ENCODE peak calls at places on chromosomes 3 and 15, in nine cellular contexts. Z is AG10803; A is activated T-cell treated with anti-CD3 and anti-CD28 coated beads for 24 hours; K is foreskin keratinocyte; Y is M059J; O is LHCN-M2; J is AG08395; W is NCI-H2081; U is stimulated activated CD4-positive, alpha-beta T cell treated with anti-CD3 and anti-CD28 coated beads, TNF-alpha, amount 100 ng/mL, for 4 hours. C is an unnamed sample.

GRCh38 chr3:115330406-115330805 is 183.3 kb upstream of the ZBTB20 start:
- DNase-seq in W (no peak), Z (peak; percentile 57), U (no peak), O (peak; percentile 72), Y (peak; percentile 73), A (no peak), K (no peak), J (peak; percentile 35), C (peak; percentile 13)

GRCh38 chr15:59691194-59691805 is 2.2 kb upstream of the BNIP2 start:
- DNase-seq in Z (peak; percentile 54), Y (peak; percentile 59), U (peak; percentile 21), O (peak; percentile 47), A (peak; percentile 10), J (peak; percentile 25), W (peak; percentile 28), K (no peak), C (peak; percentile 23)

GRCh38 chr3:148077951-148078350 is 619.8 kb upstream of the AGTR1 start:
- DNase-seq in U (no peak), W (no peak), K (no peak), Z (no peak), J (no peak), Y (no peak), O (no peak), A (no peak), C (no peak)

GRCh38 chr3:8742921-8743605 is 9.5 kb downstream of the CAV3 start:
- DNase-seq in U (no peak), K (no peak), A (no peak), O (peak; percentile 52), Z (peak; percentile 83), W (no peak), Y (peak; percentile 67), J (peak; percentile 69), C (peak; percentile 47)

GRCh38 chr3:190116551-190117067 is 4.1 kb downstream of the P3H2 start:
- DNase-seq in K (peak; percentile 93), J (peak; percentile 41), U (no peak), O (peak; percentile 4), A (no peak), Y (peak; percentile 91), W (no peak), Z (peak; percentile 54), C (peak; percentile 52)

GRCh38 chr3:78091478-78092119 is 1051.7 kb downstream of the ROBO2 start:
- DNase-seq in W (no peak), Z (no peak), U (no peak), O (no peak), J (no peak), A (no peak), Y (no peak), K (no peak), C (peak; percentile 86)

GRCh38 chr3:183122257-183122932 is 23.1 kb upstream of the MCCC1 start:
- DNase-seq in O (peak; percentile 53), U (no peak), Y (peak; percentile 57), Z (peak; percentile 56), A (no peak), K (no peak), J (peak; percentile 71), W (peak; percentile 76), C (peak; percentile 59)

GRCh38 chr15:90001062-90001682 is at the start of gene ZNF710:
- DNase-seq in A (no peak), U (no peak), Y (peak; percentile 60), K (no peak), J (peak; percentile 46), O (peak; percentile 77), W (no peak), Z (peak; percentile 73), C (peak; percentile 86)

GRCh38 chr3:28860307-28860706 is 420.6 kb upstream of the RBMS3 start:
- DNase-seq in Z (peak; percentile 47), U (no peak), W (no peak), Y (no peak), A (no peak), K (no peak), J (peak; percentile 34), O (peak; percentile 85), C (no peak)

GRCh38 chr15:73328986-73329385 is 39.8 kb downstream of the HCN4 start:
- DNase-seq in A (no peak), O (no peak), Y (no peak), U (no peak), W (no peak), Z (no peak), K (no peak), J (no peak), C (no peak)

GRCh38 chr3:25423780-25424179 is 4.3 kb upstream of the RARB start:
- DNase-seq in K (peak; percentile 31), O (peak; percentile 49), Y (peak; percentile 74), Z (peak; percentile 62), A (no peak), J (peak; percentile 70), W (no peak), U (no peak), C (peak; percentile 36)

GRCh38 chr15:92839696-92840095 is 60.4 kb upstream of the CHD2 start:
- DNase-seq in A (no peak), Z (no peak), Y (no peak), J (no peak), U (no peak), O (peak; percentile 60), W (peak; percentile 81), K (no peak), C (no peak)

GRCh38 chr3:119311191-119311925 is 17.2 kb downstream of the ARHGAP31 start:
- DNase-seq in U (no peak), A (no peak), Z (peak; percentile 80), J (peak; percentile 71), O (peak; percentile 82), K (peak; percentile 78), Y (peak; percentile 94), W (no peak), C (peak; percentile 58)

GRCh38 chr3:8777201-8777977 is 8.0 kb upstream of the OXTR start:
- DNase-seq in U (no peak), A (no peak), O (no peak), K (no peak), Y (no peak), Z (no peak), W (no peak), J (no peak), C (no peak)

GRCh38 chr3:71172951-71173350 is 410.6 kb downstream of the FOXP1 start:
- DNase-seq in A (no peak), J (peak; percentile 21), Y (no peak), K (no peak), U (no peak), W (no peak), O (peak; percentile 63), Z (peak; percentile 87), C (no peak)

GRCh38 chr3:94272030-94272429 is 209.2 kb downstream of the NSUN3 start:
- DNase-seq in U (no peak), O (no peak), Y (no peak), A (no peak), W (no peak), K (no peak), J (no peak), Z (no peak), C (no peak)

GRCh38 chr3:116835658-116836057 is 126.1 kb downstream of the TUSC7 start:
- DNase-seq in K (no peak), U (no peak), Z (no peak), Y (no peak), W (no peak), A (no peak), O (peak; percentile 12), J (no peak), C (no peak)

GRCh38 chr15:98560338-98560737 is 88.0 kb upstream of the IGF1R start:
- DNase-seq in Z (no peak), U (no peak), J (no peak), Y (no peak), K (peak; percentile 98), A (no peak), O (peak; percentile 42), W (no peak), C (no peak)

GRCh38 chr15:55659481-55659880 is 71.3 kb upstream of the PYGO1 start:
- DNase-seq in Z (no peak), Y (no peak), A (no peak), K (no peak), O (no peak), J (no peak), U (no peak), W (no peak), C (no peak)

GRCh38 chr3:101940521-101940992 is 91.2 kb downstream of the NFKBIZ start:
- DNase-seq in Y (peak; percentile 98), J (peak; percentile 77), K (peak; percentile 73), W (no peak), O (peak; percentile 98), A (no peak), U (no peak), Z (peak; percentile 93), C (peak; percentile 45)

GRCh38 chr15:44763187-44763586 is 26.9 kb downstream of the TRIM69 start:
- DNase-seq in O (no peak), Y (no peak), A (no peak), J (no peak), U (no peak), Z (no peak), K (no peak), W (no peak), C (no peak)

GRCh38 chr3:32910954-32911353 is 40.5 kb upstream of the CCR4 start:
- DNase-seq in K (no peak), A (no peak), U (no peak), Z (peak; percentile 73), J (no peak), Y (no peak), W (no peak), O (no peak), C (no peak)

GRCh38 chr3:55406666-55407425 is 80.3 kb downstream of the WNT5A start:
- DNase-seq in Y (peak; percentile 87), Z (peak; percentile 11), A (no peak), O (peak; percentile 62), K (no peak), J (peak; percentile 10), U (no peak), W (no peak), C (no peak)

GRCh38 chr3:77407454-77407853 is 367.6 kb downstream of the ROBO2 start:
- DNase-seq in O (no peak), K (no peak), Y (no peak), W (no peak), J (no peak), A (no peak), Z (no peak), U (no peak), C (peak; percentile 30)

GRCh38 chr3:152524198-152525140 is 255.7 kb downstream of the MBNL1 start:
- DNase-seq in J (peak; percentile 23), Y (peak; percentile 63), U (peak; percentile 5), O (peak; percentile 42), Z (peak; percentile 63), A (peak; percentile 28), K (no peak), W (peak; percentile 65), C (peak; percentile 59)

GRCh38 chr15:68644088-68644904 is 65.5 kb downstream of the CORO2B start:
- DNase-seq in W (no peak), J (peak; percentile 79), Z (peak; percentile 84), Y (peak; percentile 78), U (no peak), A (no peak), O (peak; percentile 79), K (peak; percentile 31), C (peak; percentile 58)

GRCh38 chr3:125025647-125026046 is 30.1 kb downstream of the HEG1 start:
- DNase-seq in W (no peak), Z (no peak), U (no peak), A (no peak), Y (peak; percentile 44), O (no peak), K (no peak), J (no peak), C (no peak)

GRCh38 chr15:100193277-100193860 is 148.4 kb downstream of the ADAMTS17 start:
- DNase-seq in O (no peak), Y (no peak), Z (no peak), K (no peak), U (no peak), A (no peak), J (no peak), W (no peak), C (no peak)

GRCh38 chr15:88997531-88997930 is 84.4 kb upstream of the MFGE8 start:
- DNase-seq in Y (no peak), K (no peak), U (no peak), O (no peak), Z (no peak), A (no peak), W (no peak), J (no peak), C (no peak)

GRCh38 chr3:125375950-125376679 is 990 bp upstream of the ZNF148 start:
- DNase-seq in J (no peak), A (no peak), U (no peak), K (peak; percentile 51), W (peak; percentile 76), Y (peak; percentile 23), Z (peak; percentile 37), O (no peak), C (no peak)

GRCh38 chr15:76978522-76979330 is 16.2 kb upstream of the PSTPIP1 start:
- DNase-seq in K (no peak), A (no peak), Y (no peak), Z (no peak), U (no peak), W (no peak), J (no peak), O (no peak), C (no peak)